ENCODE peak calls at places on chromosomes 13 and 19, in five cellular contexts. R is HCT116, V is dorsolateral prefrontal cortex, T is upper lobe of left lung, Z is ascending aorta. B is an unnamed sample.

GRCh38 chr13:98834254-98834960 is 81.9 kb upstream of the SLC15A1 start:
- DNase-seq in V (no peak), R (no peak), T (no peak), Z (no peak), B (no peak)

GRCh38 chr19:49419173-49419572 is 4.1 kb downstream of the PTH2 start:
- DNase-seq in V (no peak), Z (no peak), R (no peak), T (no peak), B (no peak)

GRCh38 chr13:113083402-113084061 is 22.1 kb upstream of the F7 start:
- DNase-seq in Z (no peak), R (peak; percentile 42), T (peak; percentile 70), V (no peak), B (peak; percentile 43)

GRCh38 chr13:104577029-104577820 is 1511.0 kb upstream of the SLC10A2 start:
- DNase-seq in R (no peak), T (no peak), V (no peak), Z (no peak), B (no peak)

GRCh38 chr13:87677334-87678234 is 6.4 kb downstream of the SLITRK5 start:
- DNase-seq in R (no peak), Z (no peak), T (peak; percentile 85), V (peak; percentile 20), B (peak; percentile 23)

GRCh38 chr19:28396259-28396940 is 816.6 kb downstream of the UQCRFS1 start:
- DNase-seq in V (no peak), T (no peak), R (no peak), Z (no peak), B (no peak)

GRCh38 chr13:53250272-53250875 is 221.8 kb downstream of the OLFM4 start:
- DNase-seq in V (no peak), R (peak; percentile 56), Z (no peak), T (no peak), B (no peak)

GRCh38 chr19:32691952-32692726 is 518 bp downstream of the NUDT19 start:
- DNase-seq in Z (peak; percentile 81), R (no peak), T (peak; percentile 92), V (no peak), B (peak; percentile 11)

GRCh38 chr13:41388143-41388881 is 69.0 kb upstream of the RGCC start:
- DNase-seq in T (no peak), R (no peak), Z (no peak), V (no peak), B (no peak)

GRCh38 chr13:64551755-64552154 is 2678.4 kb downstream of the PCDH9 start:
- DNase-seq in V (no peak), R (no peak), T (no peak), Z (no peak), B (no peak)

GRCh38 chr13:30381049-30381448 is 41.2 kb upstream of the UBE2L5 start:
- DNase-seq in V (no peak), Z (peak; percentile 7), R (no peak), T (no peak), B (no peak)

GRCh38 chr13:38348890-38349289 is 761 bp upstream of the UFM1 start:
- DNase-seq in V (no peak), Z (no peak), T (no peak), R (no peak), B (no peak)

GRCh38 chr19:51258761-51259160 is 7.9 kb downstream of the SIGLECL1 start:
- DNase-seq in T (no peak), V (no peak), Z (no peak), R (no peak), B (no peak)

GRCh38 chr19:2271516-2272103 is 10.4 kb downstream of the PEAK3 start:
- DNase-seq in T (peak; percentile 85), V (no peak), Z (peak; percentile 75), R (no peak), B (no peak)

GRCh38 chr19:47778954-47779351 is 450 bp downstream of the SELENOW start:
- DNase-seq in Z (no peak), V (no peak), R (no peak), T (no peak), B (peak; percentile 10)

GRCh38 chr13:113897161-113897560 is 33.3 kb upstream of the GAS6 start:
- DNase-seq in Z (peak; percentile 72), R (no peak), T (no peak), V (no peak), B (no peak)

GRCh38 chr13:38366954-38367645 is 17.4 kb downstream of the UFM1 start:
- DNase-seq in V (no peak), R (no peak), T (no peak), Z (no peak), B (no peak)

GRCh38 chr19:55116232-55117062 is 990 bp downstream of the PPP1R12C start:
- DNase-seq in Z (peak; percentile 84), T (peak; percentile 67), V (peak; percentile 63), R (no peak), B (peak; percentile 14)

GRCh38 chr13:50085063-50085462 is 69.8 kb downstream of the KCNRG start:
- DNase-seq in V (no peak), T (no peak), Z (no peak), R (no peak), B (no peak)

GRCh38 chr19:4922530-4923378 is 13.5 kb downstream of the UHRF1 start:
- DNase-seq in V (no peak), T (no peak), R (no peak), Z (no peak), B (no peak)

GRCh38 chr13:93226065-93226622 is 463 bp upstream of the GPC6 start:
- DNase-seq in R (no peak), T (no peak), Z (no peak), V (no peak), B (no peak)

GRCh38 chr13:28408235-28408848 is 86.6 kb downstream of the FLT1 start:
- DNase-seq in R (no peak), V (no peak), T (no peak), Z (no peak), B (no peak)

GRCh38 chr13:99969368-99969933 is 2.1 kb downstream of the ZIC5 start:
- DNase-seq in R (no peak), Z (no peak), V (no peak), T (peak; percentile 83), B (no peak)

GRCh38 chr13:99018418-99019180 is 40.7 kb upstream of the DOCK9 start:
- DNase-seq in Z (no peak), T (no peak), R (no peak), V (no peak), B (no peak)

GRCh38 chr13:113964251-113964995 is 9.5 kb downstream of the C13orf46 start:
- DNase-seq in R (no peak), T (peak; percentile 60), Z (no peak), V (no peak), B (no peak)

GRCh38 chr13:92345627-92346026 is 881.0 kb upstream of the GPC6 start:
- DNase-seq in R (no peak), Z (no peak), V (no peak), T (no peak), B (no peak)

GRCh38 chr19:42540071-42540553 is 11.8 kb upstream of the CEACAM1 start:
- DNase-seq in T (no peak), R (no peak), Z (peak; percentile 11), V (no peak), B (no peak)

GRCh38 chr19:8528500-8528899 is 14.5 kb upstream of the ZNF414 start:
- DNase-seq in Z (no peak), T (no peak), V (no peak), R (no peak), B (no peak)

GRCh38 chr19:51799311-51799997 is 4.5 kb downstream of the FPR3 start:
- DNase-seq in Z (peak; percentile 89), V (no peak), T (peak; percentile 31), R (no peak), B (no peak)

DNA sequence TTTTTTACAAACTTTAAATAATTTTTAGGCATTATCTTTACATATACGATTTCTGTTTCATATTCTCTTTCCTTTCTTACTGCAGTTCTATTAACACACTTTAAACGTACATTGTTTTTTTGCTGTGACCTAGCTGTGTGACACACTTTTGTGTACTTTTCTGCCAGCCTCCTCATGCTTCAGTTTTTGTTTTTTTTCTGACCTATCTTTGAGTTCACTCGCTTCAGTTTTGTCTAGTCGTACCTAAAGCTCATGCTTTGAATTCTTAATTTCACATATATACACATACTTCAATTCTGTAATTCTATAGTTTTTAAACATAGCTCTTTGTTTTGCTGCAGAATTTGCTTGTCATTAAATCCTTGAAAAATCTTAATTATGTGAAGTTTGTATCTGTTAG is 150.4 kb downstream of the PDS5B start:
- DNase-seq in V (no peak), Z (no peak), R (no peak), T (no peak), B (no peak)
- H3K27ac ChIP-seq in V (peak overlapping the region; percentile 50), Z (peak overlapping the region; percentile 62), R (no peak overlapping the region), T (peak overlapping the region; percentile 67), B (no peak overlapping the region)

DNA sequence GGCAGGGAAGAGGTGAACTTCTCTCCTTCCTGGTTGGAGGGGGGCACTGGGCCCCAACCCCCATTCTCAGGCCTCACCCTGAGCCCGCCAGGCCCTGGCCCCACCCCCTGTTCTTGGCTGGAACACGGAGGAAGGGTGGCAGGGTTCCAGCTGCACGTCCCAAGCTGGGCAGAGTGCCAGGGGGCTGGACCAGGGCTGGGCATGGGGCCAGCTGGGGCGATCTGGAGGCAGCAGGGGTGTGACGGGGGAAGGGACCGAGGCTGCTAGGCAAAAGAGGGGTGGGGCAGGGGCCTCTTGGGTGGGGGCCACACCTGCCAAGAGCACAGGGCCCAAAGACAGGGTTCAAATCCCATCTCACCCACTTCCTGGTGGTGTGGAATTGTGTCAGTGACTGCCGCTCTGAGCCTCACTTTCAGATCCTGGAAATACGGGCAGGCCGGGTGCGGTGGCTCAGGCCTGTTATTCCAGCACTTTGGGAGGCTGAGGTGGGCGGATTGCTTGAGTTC is 2.2 kb downstream of the HIF3A start:
- DNase-seq in Z (peak; percentile 97), R (peak; percentile 45), T (peak; percentile 96), V (peak; percentile 93), B (peak; percentile 92)
- H3K27ac ChIP-seq in Z (peak overlapping the region; percentile 90), R (peak overlapping the region; percentile 19), T (peak overlapping the region; percentile 99), V (peak overlapping the region; percentile 81), B (peak overlapping the region; percentile 83)

DNA sequence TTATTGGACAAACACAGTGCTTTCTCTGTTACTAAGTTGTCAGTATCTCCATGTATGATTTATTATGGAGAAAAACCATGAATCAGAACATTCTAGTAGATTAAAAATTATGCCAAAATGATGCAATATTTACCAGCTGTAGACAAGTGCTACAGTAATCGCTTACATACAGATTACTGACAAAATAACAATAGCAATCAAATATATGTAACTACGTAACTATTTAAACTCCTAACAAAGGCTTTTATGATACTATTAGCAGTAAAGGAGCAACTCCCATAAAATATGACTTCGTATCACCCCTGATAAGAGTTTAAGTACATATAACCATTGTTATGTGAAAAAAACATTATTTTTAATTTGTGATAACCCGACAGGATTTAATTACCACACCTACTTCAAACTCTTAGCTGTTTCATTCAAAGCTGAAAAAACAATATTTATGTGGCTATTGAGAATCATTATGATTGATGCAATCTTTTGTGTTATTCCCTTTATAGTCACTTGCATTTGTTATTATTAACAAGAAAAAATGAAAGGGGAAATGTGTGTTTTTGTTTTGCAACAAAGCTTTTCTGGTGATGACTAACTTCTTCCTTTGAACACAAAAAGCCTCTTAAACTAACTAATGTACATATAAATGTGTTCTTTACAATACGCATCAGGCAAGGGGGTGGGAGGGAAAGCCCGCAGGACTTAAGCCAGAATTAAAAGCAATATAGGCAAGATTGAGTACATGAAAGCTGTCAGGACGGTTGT is 147.4 kb downstream of the ABCC4 start:
- DNase-seq in Z (no peak), R (no peak), V (no peak), T (no peak), B (no peak)
- H3K27ac ChIP-seq in Z (no peak overlapping the region), R (no peak overlapping the region), V (no peak overlapping the region), T (no peak overlapping the region), B (no peak overlapping the region)

GRCh38 chr13:21443171-21443570 is 15.9 kb downstream of the ZDHHC20 start:
- DNase-seq in V (no peak), Z (no peak), R (no peak), T (no peak), B (no peak)
- H3K27ac ChIP-seq in V (peak overlapping the region; percentile 73), Z (no peak overlapping the region), R (peak overlapping the region; percentile 61), T (no peak overlapping the region), B (no peak overlapping the region)

B was measured in caudate nucleus.